ENCODE peak calls at places on chromosomes 6 and 20, in five cellular contexts. P, R, X, K and V are unnamed samples.

GRCh38 chr6:20479075-20479871 is 55.0 kb upstream of the CDKAL1 start:
- DNase-seq in R (no peak), K (no peak), P (no peak), X (no peak), V (no peak)

GRCh38 chr6:14055541-14055940 is 62.0 kb upstream of the CD83 start:
- DNase-seq in X (no peak), R (no peak), K (no peak), P (no peak), V (no peak)

GRCh38 chr20:44552568-44552949 is 29.8 kb upstream of the PKIG start:
- DNase-seq in P (no peak), X (no peak), R (no peak), K (no peak), V (no peak)

GRCh38 chr20:8964944-8965562 is 103.8 kb upstream of the PLCB4 start:
- DNase-seq in X (no peak), K (no peak), P (no peak), R (no peak), V (no peak)

GRCh38 chr6:45754432-45754831 is 261.2 kb downstream of the CLIC5 start:
- DNase-seq in X (no peak), R (no peak), K (no peak), P (no peak), V (no peak)

GRCh38 chr6:31180500-31180899 is 10.0 kb upstream of the POU5F1 start:
- DNase-seq in R (peak), K (no peak), P (no peak), X (no peak), V (no peak)

GRCh38 chr6:54194067-54194466 is 82.8 kb downstream of the MLIP start:
- DNase-seq in K (no peak), X (no peak), P (peak), R (no peak), V (no peak)

GRCh38 chr6:106519460-106520394 is 109.6 kb downstream of the RTN4IP1 start:
- DNase-seq in K (no peak), R (no peak), P (peak), X (peak), V (peak)

GRCh38 chr6:68313911-68314310 is 321.2 kb upstream of the ADGRB3 start:
- DNase-seq in K (no peak), P (no peak), R (no peak), X (peak), V (peak)

GRCh38 chr6:145728986-145729385 is 6.3 kb downstream of the EPM2A start:
- DNase-seq in P (no peak), K (no peak), X (no peak), R (no peak), V (no peak)

GRCh38 chr6:56430629-56431600 is 183.5 kb upstream of the COL21A1 start:
- DNase-seq in P (no peak), K (no peak), X (no peak), R (no peak), V (no peak)

GRCh38 chr6:19157496-19157895 is 679.7 kb upstream of the ID4 start:
- DNase-seq in K (no peak), R (no peak), P (no peak), X (no peak), V (no peak)

GRCh38 chr6:15205321-15205720 is 40.5 kb upstream of the JARID2 start:
- DNase-seq in X (no peak), P (no peak), K (no peak), R (no peak), V (no peak)

GRCh38 chr6:112409311-112409710 is 62.2 kb downstream of the RFPL4B start:
- DNase-seq in X (no peak), K (no peak), P (peak), R (no peak), V (no peak)

GRCh38 chr6:132483779-132484679 is 28.9 kb downstream of the STX7 start:
- DNase-seq in R (no peak), K (peak), P (peak), X (peak), V (peak)

GRCh38 chr20:25499855-25500434 is 85.4 kb downstream of the NINL start:
- DNase-seq in P (no peak), R (no peak), K (no peak), X (no peak), V (no peak)

GRCh38 chr6:73506246-73506645 is 14.6 kb downstream of the EEF1A1 start:
- DNase-seq in X (no peak), P (no peak), K (no peak), R (no peak), V (no peak)

GRCh38 chr6:162941128-162941527 is 213.4 kb downstream of the PACRG start:
- DNase-seq in X (no peak), R (no peak), K (no peak), P (no peak), V (no peak)

GRCh38 chr20:33793011-33793931 is 17.9 kb upstream of the CHMP4B start:
- DNase-seq in K (peak), P (peak), R (no peak), X (no peak), V (no peak)

GRCh38 chr6:168905451-168906090 is 348.1 kb downstream of the THBS2 start:
- DNase-seq in X (no peak), K (no peak), R (no peak), P (no peak), V (no peak)

GRCh38 chr6:108635505-108636226 is 74.9 kb downstream of the FOXO3 start:
- DNase-seq in P (no peak), R (no peak), K (no peak), X (peak), V (no peak)

GRCh38 chr20:23932256-23932655 is 52.7 kb upstream of the CST5 start:
- DNase-seq in X (no peak), K (no peak), R (no peak), P (no peak), V (no peak)

GRCh38 chr6:169093121-169093723 is 160.4 kb downstream of the THBS2 start:
- DNase-seq in P (no peak), R (no peak), X (no peak), K (no peak), V (no peak)

GRCh38 chr6:113595921-113596376 is 261.2 kb upstream of the MARCKS start:
- DNase-seq in R (no peak), X (no peak), K (no peak), P (peak), V (no peak)

GRCh38 chr6:50791900-50792508 is 26.7 kb upstream of the TFAP2B start:
- DNase-seq in P (peak), K (peak), R (no peak), X (peak), V (peak)

GRCh38 chr6:30990422-30991086 is 7.0 kb downstream of the MUC21 start:
- DNase-seq in X (no peak), K (no peak), P (no peak), R (no peak), V (no peak)

GRCh38 chr6:156391977-156392376 is 385.2 kb upstream of the ARID1B start:
- DNase-seq in K (no peak), X (no peak), R (no peak), P (no peak), V (no peak)

GRCh38 chr6:27049863-27050781 is 197.4 kb upstream of the PRSS16 start:
- DNase-seq in R (no peak), X (no peak), P (no peak), K (no peak), V (no peak)

GRCh38 chr20:63297796-63298572 is 5.0 kb downstream of the COL20A1 start:
- DNase-seq in P (no peak), R (no peak), X (no peak), K (no peak), V (no peak)

GRCh38 chr20:34546751-34547181 is 11.8 kb upstream of the MAP1LC3A start:
- DNase-seq in K (no peak), R (no peak), P (no peak), X (no peak), V (no peak)

GRCh38 chr6:154623391-154623790 is 109.8 kb upstream of the SCAF8 start:
- DNase-seq in X (no peak), P (no peak), K (no peak), R (no peak), V (no peak)

GRCh38 chr6:31642798-31643570 is 9.5 kb downstream of the BAG6 start:
- DNase-seq in P (no peak), K (peak), X (no peak), R (no peak), V (no peak)

GRCh38 chr6:37168809-37169457 is 1.0 kb upstream of the PIM1 start:
- DNase-seq in K (no peak), X (no peak), R (no peak), P (no peak), V (no peak)

GRCh38 chr6:13579911-13580310 is 5.5 kb downstream of the SIRT5 start:
- DNase-seq in X (no peak), K (no peak), P (no peak), R (no peak), V (no peak)

GRCh38 chr6:13877116-13877515 is 47.6 kb upstream of the RNF182 start:
- DNase-seq in X (peak), K (no peak), P (peak), R (no peak), V (no peak)

GRCh38 chr6:127207591-127208120 is 59.0 kb upstream of the RNF146 start:
- DNase-seq in K (no peak), X (no peak), P (peak), R (no peak), V (no peak)

GRCh38 chr20:50284811-50285375 is 94.3 kb downstream of the CEBPB start:
- DNase-seq in R (no peak), K (no peak), P (no peak), X (no peak), V (no peak)

GRCh38 chr20:50286174-50286511 is 95.5 kb downstream of the CEBPB start:
- DNase-seq in K (no peak), X (no peak), R (no peak), P (no peak), V (no peak)

GRCh38 chr20:50286609-50287008 is 96.0 kb downstream of the CEBPB start:
- DNase-seq in X (no peak), P (peak), K (no peak), R (no peak), V (peak)

GRCh38 chr20:50283922-50284810 is 93.5 kb downstream of the CEBPB start:
- DNase-seq in K (peak), X (no peak), R (no peak), P (peak), V (peak)

DNA sequence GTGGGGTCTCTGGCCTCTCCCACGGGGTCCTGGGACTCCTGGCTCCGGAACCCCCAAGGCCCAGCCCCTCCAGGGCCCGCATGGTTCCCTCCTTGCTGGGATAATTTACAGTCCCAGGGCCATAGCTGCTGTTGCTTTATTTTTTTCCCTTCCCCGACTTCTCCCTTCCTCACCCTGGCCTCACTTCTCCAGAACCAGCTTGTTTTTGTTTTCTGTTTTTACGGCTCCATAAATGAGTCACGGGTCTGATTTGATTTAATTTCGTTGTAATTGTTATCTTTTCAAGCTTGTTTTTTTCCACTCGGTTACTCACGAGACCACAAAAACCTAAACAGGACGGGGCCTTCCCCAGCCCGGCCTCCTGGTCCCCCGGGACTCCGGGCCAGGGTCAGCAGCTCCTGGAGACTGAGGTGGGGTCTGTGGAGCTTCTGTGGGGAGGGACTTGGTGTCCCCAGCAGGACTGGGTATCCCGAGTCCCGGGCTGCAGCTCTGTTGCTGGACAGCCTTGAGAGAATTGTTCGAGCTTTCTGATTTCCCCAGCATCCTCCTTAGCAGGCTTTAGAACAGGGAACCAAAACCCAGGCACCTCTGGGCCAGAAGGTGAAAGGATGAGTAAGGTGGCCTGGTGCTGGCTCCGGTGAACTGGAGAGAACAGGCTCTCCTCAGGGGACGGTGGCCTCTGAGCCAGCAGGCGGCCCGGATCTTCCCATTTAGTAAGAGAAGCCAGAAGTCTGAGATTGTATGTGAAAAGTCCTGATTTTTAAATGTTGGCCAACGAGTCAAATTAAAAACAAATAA is 94.9 kb downstream of the CEBPB start:
- DNase-seq in P (peak), R (no peak), K (no peak), X (no peak), V (no peak)
- TF ChIP-seq MAFK in P (no peak), R (no peak), K (no peak), X (no peak), V (no peak)

DNA sequence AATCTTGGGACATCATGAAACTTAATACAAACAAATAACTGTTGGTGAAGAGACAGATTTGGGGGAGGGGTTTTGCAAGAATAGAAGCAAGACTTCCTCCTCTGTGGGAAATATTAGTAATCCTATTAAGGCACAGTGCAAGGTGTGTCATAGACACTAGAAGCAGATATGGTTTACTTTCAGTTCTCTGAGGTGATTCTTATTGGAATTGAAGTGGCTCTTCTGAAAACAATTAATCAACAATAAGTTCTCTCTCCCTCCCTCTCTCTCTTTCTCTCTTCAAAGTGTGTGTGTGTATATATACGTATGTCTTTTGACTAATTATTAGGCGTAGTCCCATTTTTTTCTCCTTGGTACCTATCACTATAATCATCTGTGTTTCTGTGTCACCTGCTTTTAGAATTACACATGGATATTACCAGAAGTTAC is 99.8 kb downstream of the HIVEP2 start:
- DNase-seq in K (no peak), X (no peak), R (no peak), P (no peak), V (no peak)
- TF ChIP-seq MAFK in K (no peak), X (no peak), R (no peak), P (no peak), V (no peak)

DNA sequence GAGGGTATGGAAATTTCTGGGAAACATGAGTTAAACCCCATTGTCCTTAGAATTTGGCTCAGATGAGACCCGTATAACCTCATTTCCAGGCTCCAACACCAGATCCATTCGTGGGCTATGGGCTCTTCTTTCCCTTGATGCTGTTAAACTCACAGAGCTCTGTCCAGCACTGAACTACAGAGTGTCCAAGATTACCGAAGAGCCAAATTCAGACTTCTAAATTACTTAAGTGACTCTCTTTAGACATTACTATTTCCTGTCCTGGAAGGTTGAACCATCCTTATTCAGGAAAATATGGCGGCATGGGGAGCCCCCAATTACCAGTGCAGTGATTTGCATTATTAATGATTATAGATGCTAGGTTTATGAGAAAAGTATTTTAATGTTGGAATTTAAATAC is 124.9 kb upstream of the EDN1 start:
- DNase-seq in R (no peak), K (no peak), P (no peak), X (no peak), V (no peak)
- TF ChIP-seq MAFK in R (no peak), K (no peak), P (no peak), X (no peak), V (no peak)

GRCh38 chr20:1185781-1186334 is 1.1 kb upstream of the TMEM74B start:
- DNase-seq in X (peak), R (peak), K (peak), P (peak), V (peak)
- TF ChIP-seq MAFK in X (no peak), R (no peak), K (no peak), P (no peak), V (no peak)

DNA sequence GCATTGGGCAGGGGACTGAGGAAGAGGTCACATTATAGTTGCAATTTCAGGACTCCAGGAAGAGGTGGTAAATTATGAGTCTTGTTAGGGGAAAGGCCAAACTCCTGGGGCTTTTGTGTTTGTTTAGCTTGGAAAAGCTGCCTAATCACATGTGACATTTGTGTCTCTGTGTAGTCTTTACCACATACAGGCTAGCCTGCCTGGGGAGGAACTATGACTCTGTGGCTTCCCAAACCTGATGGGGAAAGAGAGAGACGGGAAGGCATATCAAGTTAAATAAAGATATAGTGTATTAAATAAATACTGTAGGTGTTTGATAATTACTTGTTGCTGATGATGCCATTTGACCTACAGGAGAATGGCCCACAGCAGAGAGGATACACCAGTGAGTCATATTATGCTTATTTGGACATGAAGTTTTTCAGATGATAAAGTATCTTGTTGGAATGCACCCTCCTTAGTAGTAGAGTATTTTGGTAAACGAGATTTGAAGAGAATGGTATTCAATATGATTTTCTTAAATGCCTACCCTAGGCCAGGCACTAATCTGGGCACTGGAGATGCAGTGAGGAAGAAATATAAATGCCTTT is 4.0 kb downstream of the BLTP3A start:
- DNase-seq in K (peak), X (no peak), R (no peak), P (peak), V (peak)
- TF ChIP-seq MAFK in K (no peak), X (no peak), R (no peak), P (no peak), V (no peak)

DNA sequence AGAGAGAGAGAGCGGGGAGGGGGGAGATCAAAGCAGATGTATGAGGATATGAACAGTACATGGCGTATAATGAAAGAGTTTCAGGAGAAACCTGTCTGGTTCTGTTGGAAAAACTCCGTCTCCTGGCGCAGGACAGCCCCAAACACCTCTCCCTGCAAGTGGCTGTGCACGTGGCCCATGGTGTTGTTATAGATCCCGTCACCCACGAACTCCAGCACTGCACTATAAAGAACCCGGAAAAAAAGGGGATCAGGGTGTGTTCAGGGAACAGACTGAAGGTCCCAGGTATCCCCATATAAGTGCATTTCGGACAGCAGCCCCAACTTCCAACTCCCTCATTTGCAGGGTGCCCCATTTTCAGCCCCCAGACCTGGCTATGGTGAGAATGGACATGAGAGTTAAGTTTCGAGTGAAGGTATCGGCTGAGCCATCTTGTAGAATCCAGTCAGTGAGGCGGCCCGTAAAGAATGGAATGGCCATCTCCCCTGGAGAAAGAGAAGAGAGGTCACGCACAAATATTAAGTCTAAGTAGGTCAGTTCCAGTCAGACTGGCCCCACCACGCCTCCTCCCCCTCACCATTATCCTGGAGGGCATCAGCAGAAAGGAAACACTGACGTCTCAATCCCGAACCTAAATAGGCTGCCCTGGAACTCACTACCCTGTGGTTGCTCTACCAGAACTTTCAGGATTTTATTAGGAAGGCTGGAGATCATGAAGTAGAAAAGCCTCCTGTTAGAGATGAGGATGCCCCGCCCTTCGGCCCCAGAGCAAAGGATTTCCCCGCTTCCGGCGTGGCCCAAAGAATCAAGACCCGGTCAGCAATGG is 1.3 kb downstream of the TAP1 start:
- DNase-seq in X (no peak), K (no peak), P (no peak), R (no peak), V (no peak)
- TF ChIP-seq MAFK in X (no peak), K (no peak), P (no peak), R (no peak), V (no peak)

GRCh38 chr6:70176853-70177550 is 125.9 kb downstream of the COL9A1 start:
- DNase-seq in X (no peak), K (no peak), R (no peak), P (no peak), V (no peak)
- TF ChIP-seq MAFK in X (no peak), K (no peak), R (no peak), P (no peak), V (no peak)

DNA sequence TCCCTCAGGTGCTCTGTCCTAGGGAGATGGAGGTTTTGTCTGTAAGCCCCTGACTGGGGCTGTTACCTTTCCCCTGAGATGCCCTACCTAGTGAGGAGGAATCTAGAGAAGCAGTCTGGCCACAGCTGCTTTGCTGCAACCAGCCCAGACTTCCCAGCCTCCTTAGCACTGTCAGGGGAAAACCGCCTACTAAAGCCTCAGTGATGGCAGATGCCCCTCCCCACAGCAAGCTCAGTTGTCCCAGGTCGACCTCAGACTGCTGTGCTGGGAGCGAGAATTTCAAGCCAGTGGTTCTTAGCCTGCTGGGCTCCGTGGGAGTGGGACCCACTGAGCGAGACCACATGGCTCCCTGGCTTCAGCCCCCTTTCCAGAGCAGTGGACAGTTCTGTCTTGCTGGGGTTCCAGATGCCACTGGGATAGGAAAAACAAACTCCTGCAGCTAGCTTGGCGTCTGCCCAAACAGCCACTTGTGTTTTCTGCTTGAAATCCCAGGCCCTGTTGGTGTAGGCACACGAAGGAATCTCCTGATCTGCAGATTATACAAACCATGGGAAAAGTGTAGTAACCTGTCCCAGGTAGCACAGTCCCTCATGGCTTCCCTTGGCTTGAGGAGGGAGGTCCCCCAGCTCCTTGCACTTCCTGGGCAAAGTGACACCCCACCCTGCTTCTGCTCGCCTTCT is 146.4 kb upstream of the PROKR2 start:
- DNase-seq in R (no peak), X (no peak), P (no peak), K (no peak), V (no peak)
- TF ChIP-seq MAFK in R (no peak), X (no peak), P (no peak), K (no peak), V (no peak)